ENCODE peak calls at places on chromosome 19, in seven cellular contexts. F, R, X, Y, O, E and Z are unnamed samples. For H3K4me1, the result is how much of the 10 kb centered on the place peaks cover.

GRCh38 chr19:2235396-2236284 is 489 bp downstream of the PLEKHJ1 start:
- DNase-seq in O (peak), Y (no peak), X (peak), E (no peak), F (no peak), R (no peak), Z (no peak)

GRCh38 chr19:56538761-56539263 is at the start of gene ZFP28:
- DNase-seq in X (no peak), E (peak), F (no peak), Y (peak), O (no peak), R (peak), Z (no peak)

GRCh38 chr19:1252818-1253513 is 4.6 kb downstream of the MIDN start:
- DNase-seq in E (peak), X (no peak), O (peak), Y (peak), F (peak), R (peak), Z (peak)

GRCh38 chr19:12769689-12770088 is 5.7 kb downstream of the HOOK2 start:
- DNase-seq in R (no peak), E (no peak), X (peak), F (no peak), O (peak), Y (no peak), Z (no peak)

GRCh38 chr19:2476451-2477140 is 669 bp downstream of the GADD45B start:
- DNase-seq in X (peak), R (peak), E (peak), O (peak), F (peak), Y (peak), Z (peak)

GRCh38 chr19:47232422-47233211 is 1.6 kb upstream of the BBC3 start:
- DNase-seq in F (peak), R (no peak), X (no peak), Y (no peak), E (no peak), O (peak), Z (peak)

GRCh38 chr19:15251010-15251748 is 18.9 kb upstream of the EPHX3 start:
- DNase-seq in Y (no peak), O (no peak), F (peak), X (no peak), E (no peak), R (peak), Z (peak)

GRCh38 chr19:13071444-13072205 is 31.0 kb downstream of the LYL1 start:
- DNase-seq in X (no peak), F (no peak), R (no peak), Y (no peak), O (no peak), E (no peak), Z (no peak)

GRCh38 chr19:18781047-18781600 is 10.0 kb downstream of the COMP start:
- DNase-seq in Y (no peak), R (no peak), E (no peak), O (no peak), X (no peak), F (no peak), Z (no peak)

GRCh38 chr19:16206046-16206605 is 8.4 kb downstream of the AP1M1 start:
- DNase-seq in X (no peak), F (no peak), Y (no peak), E (peak), O (no peak), R (no peak), Z (no peak)

GRCh38 chr19:48461982-48462655 is 6.7 kb downstream of the KCNJ14 start:
- DNase-seq in F (no peak), O (no peak), X (no peak), E (no peak), Y (no peak), R (no peak), Z (no peak)

DNA sequence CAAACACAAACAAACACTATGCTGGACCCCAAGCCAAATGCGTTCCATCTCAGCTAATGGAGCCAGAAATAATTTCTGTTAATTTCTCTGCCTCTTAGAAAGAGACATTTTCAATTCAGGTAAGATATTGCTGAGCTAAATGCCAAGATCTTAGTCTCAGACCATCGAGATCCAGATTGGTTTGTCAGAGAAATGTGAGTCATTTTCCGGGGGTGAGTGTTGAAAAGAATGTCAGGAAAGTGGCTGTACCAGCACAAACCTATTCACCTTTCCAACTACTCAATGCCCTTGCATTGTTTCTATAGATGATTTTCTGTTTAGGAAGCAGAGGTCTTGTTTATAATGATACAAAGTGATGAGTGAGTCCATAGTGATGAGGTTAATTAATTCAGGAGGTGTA is 266.8 kb upstream of the TSHZ3 start:
- DNase-seq in X (no peak), O (no peak), F (peak), Y (no peak), E (no peak), R (no peak), Z (peak)
- H3K4me1 ChIP-seq in X (under half), O (under half), F (under half), Y (under half), E (under half), R (under half), Z (under half)

GRCh38 chr19:35334064-35334753 is 5.2 kb downstream of the CD22 start:
- DNase-seq in X (no peak), E (no peak), O (no peak), Y (no peak), F (no peak), R (no peak), Z (no peak)
- H3K4me3 ChIP-seq in X (no peak), E (no peak), O (no peak), Y (no peak), F (no peak), R (no peak), Z (no peak)

GRCh38 chr19:17414097-17414496 is 5.8 kb upstream of the MVB12A start:
- DNase-seq in E (no peak), O (no peak), R (no peak), Y (no peak), X (no peak), F (no peak), Z (no peak)
- H3K4me1 ChIP-seq in E (under half), O (under half), R (under half), Y (under half), X (under half), F (under half), Z (under half)

DNA sequence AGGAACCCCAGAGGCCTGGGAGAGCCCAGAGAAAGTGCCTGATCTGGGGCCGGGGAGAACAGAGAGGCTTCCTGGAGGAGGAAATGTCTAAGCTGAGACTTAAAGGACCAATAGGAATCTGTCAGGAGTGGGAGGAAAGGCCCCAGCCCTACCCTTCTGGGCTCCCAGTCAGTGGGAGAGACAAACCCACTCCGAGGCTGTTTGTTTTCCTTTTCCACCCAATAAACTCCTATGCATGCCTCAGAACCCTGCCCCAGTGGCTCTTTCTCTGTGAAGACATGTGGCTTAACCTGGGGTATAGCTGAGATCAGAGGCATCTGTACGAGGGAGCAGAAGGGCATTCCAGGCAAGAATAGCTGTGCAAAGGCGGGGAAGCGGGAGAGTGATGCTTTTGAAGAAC is 1.9 kb downstream of the MEGF8 start:
- DNase-seq in O (no peak), Y (no peak), X (no peak), R (no peak), E (no peak), F (no peak), Z (no peak)
- H3K4me3 ChIP-seq in O (no peak), Y (no peak), X (no peak), R (no peak), E (no peak), F (no peak), Z (no peak)